ENCODE peak calls at places on chromosomes 7 and 10, in nine cellular contexts. N is PC-3, H is right lobe of liver, C is choroid plexus epithelial cell, D is GM12865, F is transverse colon, S is fibroblast of the aortic adventitia, P is NB4, Z is mucosa of descending colon. W is an unnamed sample.

GRCh38 chr7:142468871-142469652 is 211.2 kb upstream of the PRSS58 start:
- DNase-seq in N (no peak), H (no peak), C (no peak), D (no peak), F (no peak), S (no peak), P (no peak), Z (no peak), W (no peak)

GRCh38 chr10:5963071-5963470 is 14.3 kb downstream of the IL15RA start:
- DNase-seq in N (no peak), H (peak; percentile 37), C (no peak), D (no peak), F (no peak), S (no peak), P (no peak), Z (no peak), W (no peak)

GRCh38 chr7:80722596-80723141 is 84.2 kb downstream of the CD36 start:
- DNase-seq in N (peak; percentile 98), H (no peak), C (peak; percentile 99), D (no peak), F (peak; percentile 37), S (peak; percentile 100), P (no peak), Z (no peak), W (peak; percentile 98)

GRCh38 chr10:114300036-114300645 is 61.1 kb downstream of the VWA2 start:
- DNase-seq in N (no peak), H (no peak), C (no peak), D (no peak), F (no peak), S (no peak), P (no peak), Z (no peak), W (no peak)

GRCh38 chr7:41503438-41503837 is 199.5 kb downstream of the INHBA start:
- DNase-seq in N (peak; percentile 11), H (no peak), C (peak; percentile 53), D (no peak), F (no peak), S (peak; percentile 11), P (no peak), Z (no peak), W (no peak)

GRCh38 chr10:69318997-69319727 is 40.9 kb downstream of the HK1 start:
- DNase-seq in N (peak; percentile 76), H (peak; percentile 66), C (peak; percentile 61), D (peak; percentile 60), F (peak; percentile 87), S (peak; percentile 60), P (no peak), Z (peak; percentile 90), W (peak; percentile 77)

GRCh38 chr10:130352291-130352645 is 216.1 kb downstream of the GLRX3 start:
- DNase-seq in N (no peak), H (peak; percentile 19), C (no peak), D (no peak), F (no peak), S (no peak), P (no peak), Z (no peak), W (no peak)

GRCh38 chr7:82036146-82036886 is 266.5 kb upstream of the HGF start:
- DNase-seq in N (peak; percentile 73), H (no peak), C (peak; percentile 73), D (no peak), F (no peak), S (peak; percentile 81), P (no peak), Z (no peak), W (peak; percentile 81)

GRCh38 chr7:99843808-99844207 is 16.0 kb downstream of the CYP3A43 start:
- DNase-seq in N (no peak), H (no peak), C (no peak), D (no peak), F (no peak), S (peak; percentile 5), P (peak; percentile 11), Z (no peak), W (no peak)

GRCh38 chr10:99976886-99977391 is 32.8 kb downstream of the DNMBP start:
- DNase-seq in N (peak; percentile 86), H (no peak), C (peak; percentile 95), D (no peak), F (no peak), S (peak; percentile 99), P (no peak), Z (no peak), W (peak; percentile 98)

GRCh38 chr7:74061840-74062539 is 21.6 kb upstream of the LIMK1 start:
- DNase-seq in N (peak; percentile 85), H (peak; percentile 91), C (peak; percentile 96), D (peak; percentile 82), F (peak; percentile 89), S (peak; percentile 95), P (peak; percentile 92), Z (peak; percentile 87), W (peak; percentile 96)

DNA sequence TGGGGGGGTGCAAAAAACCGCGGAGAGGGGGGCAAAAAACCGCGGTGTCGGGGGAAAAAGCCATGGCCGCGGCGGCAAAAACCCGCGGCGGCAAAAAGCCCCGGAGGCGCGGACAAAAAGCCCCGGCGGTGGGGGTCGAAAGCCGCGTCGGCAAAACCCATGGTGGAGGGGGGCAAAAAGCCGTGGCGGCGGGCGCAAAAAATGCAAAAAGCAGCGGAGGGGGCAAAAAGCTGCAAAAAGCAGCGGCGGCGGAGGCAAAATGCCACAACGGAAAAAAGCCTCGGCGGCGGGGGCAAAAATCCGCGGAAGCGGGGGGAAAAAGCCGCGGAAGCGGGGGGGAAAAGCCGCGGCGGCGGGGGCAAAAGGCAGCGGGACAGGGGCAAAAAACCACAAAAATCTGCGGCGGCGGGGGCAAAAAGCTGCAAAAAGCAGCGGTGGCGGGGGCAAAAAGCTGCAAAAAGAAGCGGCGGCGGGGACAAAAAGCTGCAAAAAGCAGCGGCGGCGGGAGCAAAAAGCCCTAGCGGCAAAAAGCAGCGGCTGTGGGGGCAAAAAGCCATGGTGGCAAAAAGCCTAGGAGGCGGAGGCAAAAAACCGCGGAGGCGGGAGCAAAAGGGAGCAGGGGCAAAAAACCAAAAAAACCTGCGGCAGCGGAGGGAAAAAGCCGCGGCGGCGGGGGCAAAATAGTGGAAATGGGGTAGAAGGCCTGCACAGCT is 418.9 kb downstream of the ZNF716 start:
- DNase-seq in N (peak; percentile 25), H (peak; percentile 81), C (peak; percentile 0), D (no peak), F (no peak), S (peak; percentile 0), P (no peak), Z (peak; percentile 16), W (no peak)
- H3K4me3 ChIP-seq in N (peak overlapping the region; percentile 73), H (peak overlapping the region; percentile 54), C (peak overlapping the region; percentile 42), D (no peak overlapping the region), F (peak overlapping the region; percentile 54), S (peak overlapping the region; percentile 48), P (no peak overlapping the region), Z (no peak overlapping the region), W (peak overlapping the region; percentile 34)

DNA sequence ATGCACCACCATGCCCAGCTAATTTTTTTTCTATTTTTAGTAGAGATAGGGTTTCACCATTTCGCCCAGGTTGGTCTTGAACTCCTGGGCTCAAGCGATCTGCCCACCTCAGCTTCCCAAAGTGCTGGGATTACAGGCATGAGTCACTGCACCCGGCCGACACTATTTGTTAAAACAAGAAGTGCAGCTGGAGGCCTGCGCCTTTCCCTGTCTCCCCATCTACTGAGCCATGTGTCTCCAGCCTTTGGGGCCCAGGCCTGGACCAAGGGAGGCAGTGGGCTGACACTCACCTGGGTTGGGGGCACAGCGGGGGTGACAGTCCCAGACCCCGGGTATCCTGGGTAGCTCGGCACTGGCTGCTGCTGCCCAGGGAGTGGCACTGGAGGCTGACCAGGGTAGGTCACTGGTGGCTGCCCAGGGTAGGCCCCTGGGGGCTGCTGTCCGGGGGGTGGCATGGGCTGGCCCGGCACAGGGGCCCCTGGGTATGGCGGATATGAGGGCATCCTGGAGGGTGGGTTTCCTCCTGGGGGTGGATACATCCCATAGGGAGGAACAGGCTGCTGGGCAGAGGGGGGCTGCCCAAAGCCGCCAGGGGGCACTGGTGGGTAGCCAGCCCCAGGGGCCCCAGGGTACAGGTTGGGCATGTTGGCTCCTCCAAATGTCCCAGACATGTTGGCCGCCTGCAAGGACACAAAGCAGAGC is 36.3 kb downstream of the PLAC9 start:
- DNase-seq in N (peak; percentile 58), H (no peak), C (no peak), D (peak; percentile 38), F (no peak), S (no peak), P (no peak), Z (no peak), W (no peak)
- TF ChIP-seq CTCF in N (peak; percentile 89), H (peak; percentile 32), C (peak; percentile 39), D (peak; percentile 60), F (no peak), S (peak; percentile 38), P (peak; percentile 32), Z (no peak), W (peak; percentile 17)

GRCh38 chr7:116328161-116328560 is 117.8 kb downstream of the TES start:
- DNase-seq in N (no peak), H (no peak), C (peak; percentile 68), D (no peak), F (no peak), S (no peak), P (no peak), Z (no peak), W (peak; percentile 77)

GRCh38 chr7:116329845-116330503 is 119.6 kb downstream of the TES start:
- DNase-seq in N (no peak), H (no peak), C (peak; percentile 40), D (no peak), F (no peak), S (peak; percentile 17), P (no peak), Z (no peak), W (no peak)

GRCh38 chr7:116327135-116327534 is 116.8 kb downstream of the TES start:
- DNase-seq in N (no peak), H (no peak), C (no peak), D (no peak), F (no peak), S (no peak), P (no peak), Z (no peak), W (no peak)

GRCh38 chr7:116325517-116325916 is 115.2 kb downstream of the TES start:
- DNase-seq in N (no peak), H (no peak), C (peak; percentile 23), D (no peak), F (no peak), S (no peak), P (no peak), Z (no peak), W (no peak)

DNA sequence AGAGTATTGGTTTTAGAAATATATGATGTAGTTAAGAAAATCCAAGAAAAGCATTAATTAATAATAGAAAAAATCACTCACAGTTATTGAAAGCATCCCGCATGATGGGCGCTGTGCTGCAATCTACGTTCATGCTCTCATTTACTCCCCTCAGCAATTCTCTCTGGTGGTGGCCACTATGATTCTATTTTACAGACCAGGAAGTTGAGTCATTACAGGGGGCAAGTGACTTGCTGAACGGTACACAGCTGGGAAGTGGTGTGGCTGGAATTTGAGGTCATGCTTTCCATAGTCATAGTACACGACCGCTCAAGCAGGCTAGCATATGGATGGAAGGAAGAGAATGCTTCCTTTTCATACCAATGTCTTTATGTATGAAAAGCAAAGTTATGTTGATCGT is 117.4 kb downstream of the TES start:
- DNase-seq in N (peak; percentile 37), H (no peak), C (peak; percentile 98), D (no peak), F (no peak), S (peak; percentile 34), P (no peak), Z (no peak), W (peak; percentile 98)
- H3K4me3 ChIP-seq in N (no peak overlapping the region), H (no peak overlapping the region), C (peak overlapping the region; percentile 29), D (no peak overlapping the region), F (no peak overlapping the region), S (no peak overlapping the region), P (no peak overlapping the region), Z (no peak overlapping the region), W (no peak overlapping the region)

DNA sequence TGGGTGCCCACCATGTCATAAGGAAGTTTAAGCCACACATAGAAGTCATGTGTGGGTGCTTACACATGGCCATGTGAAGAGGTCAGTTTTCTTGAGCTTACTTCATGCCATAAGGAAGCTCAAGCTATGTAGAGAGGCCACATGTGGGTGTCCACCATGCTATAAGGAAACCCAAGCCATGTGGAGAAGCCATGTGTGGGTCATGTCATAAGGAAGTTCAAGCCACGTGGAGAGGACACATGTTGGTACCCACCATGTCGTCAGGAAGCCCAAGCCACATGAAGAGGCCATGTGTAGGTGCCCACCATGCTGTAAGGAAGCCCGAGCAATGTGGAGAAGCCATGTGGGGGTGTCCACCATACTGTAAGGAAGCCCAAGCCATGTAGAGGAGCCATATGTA is 1089.2 kb upstream of the AUTS2 start:
- DNase-seq in N (no peak), H (no peak), C (no peak), D (no peak), F (no peak), S (no peak), P (no peak), Z (no peak), W (no peak)
- TF ChIP-seq CTCF in N (no peak), H (no peak), C (no peak), D (no peak), F (no peak), S (no peak), P (no peak), Z (no peak), W (no peak)

W was measured in cardiac fibroblast.